ENCODE peak calls at places on chromosomes 4 and X, in eight cellular contexts. W is astrocyte of the spinal cord, B is endodermal cell, J is astrocyte, R is thoracic aorta, O is body of pancreas, A is ovary, C is fibroblast of mammary gland. X is an unnamed sample.

GRCh38 chr4:64385177-64385549 is 24.1 kb downstream of the TECRL start:
- DNase-seq in O (no peak), A (no peak), J (no peak), W (no peak), B (no peak), C (no peak), R (no peak), X (no peak)

GRCh38 chr4:67288964-67289363 is 256.3 kb downstream of the CENPC start:
- DNase-seq in J (no peak), W (peak), B (peak), A (no peak), R (no peak), O (no peak), C (peak), X (no peak)

GRCh38 chr4:121541696-121542095 is 155.1 kb downstream of the ANXA5 start:
- DNase-seq in C (no peak), J (no peak), R (no peak), W (no peak), O (no peak), A (no peak), B (no peak), X (no peak)

GRCh38 chr4:185987976-185988627 is 80.9 kb upstream of the TLR3 start:
- DNase-seq in B (no peak), J (peak), O (no peak), C (peak), R (no peak), A (no peak), W (no peak), X (no peak)

GRCh38 chrX:71910526-71911022 is at the start of gene NHSL2:
- DNase-seq in A (peak), B (peak), C (peak), R (no peak), J (peak), O (peak), W (no peak), X (peak)

GRCh38 chr4:106255195-106255594 is 60.8 kb downstream of the TBCK start:
- DNase-seq in J (no peak), R (no peak), B (no peak), W (no peak), A (peak), C (no peak), O (no peak), X (no peak)

GRCh38 chr4:57044279-57044678 is 65.6 kb downstream of the POLR2B start:
- DNase-seq in R (no peak), C (peak), O (no peak), B (no peak), A (no peak), W (no peak), J (no peak), X (peak)

GRCh38 chrX:149151805-149152757 is 353.0 kb downstream of the IDS start:
- DNase-seq in B (no peak), A (no peak), O (no peak), C (peak), J (peak), R (no peak), W (peak), X (peak)

GRCh38 chr4:128301979-128302378 is 14.4 kb upstream of the PGRMC2 start:
- DNase-seq in B (no peak), A (no peak), J (no peak), W (no peak), O (no peak), C (no peak), R (no peak), X (no peak)

GRCh38 chrX:16852617-16853179 is 17.5 kb downstream of the RBBP7 start:
- DNase-seq in B (no peak), W (no peak), O (no peak), C (no peak), R (no peak), A (no peak), J (no peak), X (no peak)

GRCh38 chr4:158268553-158268952 is 58.3 kb downstream of the TMEM144 start:
- DNase-seq in A (no peak), C (no peak), W (no peak), J (no peak), O (no peak), B (no peak), R (no peak), X (no peak)
- TF ChIP-seq CTCF in A (no peak), C (no peak), W (no peak), J (no peak), O (no peak), B (peak), R (no peak), X (no peak)

DNA sequence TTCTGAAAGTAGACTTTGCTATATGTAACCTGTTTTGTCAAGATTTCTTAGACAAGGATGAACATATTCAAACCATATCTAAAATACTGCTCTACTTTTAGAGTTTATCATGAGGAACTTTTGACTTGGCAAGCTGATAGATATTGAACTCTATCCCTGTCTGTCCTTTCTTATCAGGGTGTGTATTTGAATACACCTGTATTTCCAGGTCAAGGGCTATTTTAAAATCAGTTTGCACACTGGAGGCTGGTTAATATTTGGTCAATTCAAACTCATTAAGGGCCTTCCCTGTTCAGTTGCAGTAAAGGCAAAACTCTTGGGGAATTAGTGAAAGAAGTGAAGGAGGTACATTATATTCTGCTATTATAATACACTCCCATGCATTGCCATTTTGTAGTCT is 2.3 kb downstream of the CDS1 start:
- DNase-seq in W (no peak), J (no peak), O (no peak), R (no peak), C (no peak), B (no peak), A (no peak), X (no peak)
- H3K4me3 ChIP-seq in W (no peak), J (no peak), O (no peak), R (no peak), C (no peak), B (no peak), A (no peak), X (no peak)

GRCh38 chrX:24498975-24499374 is 33.9 kb downstream of the PDK3 start:
- DNase-seq in C (peak), J (no peak), W (peak), B (no peak), R (no peak), A (no peak), O (no peak), X (no peak)
- TF ChIP-seq CTCF in C (peak), J (peak), W (peak), B (peak), R (peak), A (no peak), O (peak), X (peak)

GRCh38 chr4:112517067-112517588 is 1.1 kb upstream of the NEUROG2 start:
- DNase-seq in B (peak), A (no peak), R (no peak), W (no peak), O (no peak), J (no peak), C (no peak), X (no peak)
- H3K4me3 ChIP-seq in B (peak), A (no peak), R (peak), W (no peak), O (no peak), J (no peak), C (no peak), X (no peak)

GRCh38 chr4:53924333-53925049 is 139.9 kb downstream of the CHIC2 start:
- DNase-seq in R (no peak), A (no peak), W (no peak), B (peak), J (no peak), C (no peak), O (no peak), X (no peak)

GRCh38 chr4:53921856-53922255 is 142.5 kb downstream of the CHIC2 start:
- DNase-seq in W (no peak), A (no peak), C (no peak), R (no peak), O (no peak), B (no peak), J (no peak), X (no peak)

GRCh38 chr4:53925050-53925605 is 139.3 kb downstream of the CHIC2 start:
- DNase-seq in W (no peak), C (no peak), R (no peak), J (no peak), O (no peak), B (no peak), A (no peak), X (no peak)

GRCh38 chr4:53920883-53921282 is 143.5 kb downstream of the CHIC2 start:
- DNase-seq in W (no peak), R (no peak), C (no peak), A (no peak), J (no peak), B (no peak), O (no peak), X (no peak)

GRCh38 chr4:53923921-53924320 is 140.5 kb downstream of the CHIC2 start:
- DNase-seq in J (no peak), A (no peak), W (no peak), R (no peak), O (no peak), B (peak), C (no peak), X (no peak)
- TF ChIP-seq CTCF in J (no peak), A (no peak), W (no peak), R (no peak), O (no peak), B (no peak), C (no peak), X (no peak)